ENCODE peak calls at places on chromosomes 1 and 21, in eight cellular contexts. One of them, this sample, is unnamed.

GRCh38 chr1:221987860-221988520 is 246.1 kb upstream of the DUSP10 start:
- DNase-seq in A549: peak; percentile 25
- DNase-seq in GM12878: no peak
- DNase-seq in H1: no peak
- DNase-seq in K562: peak; percentile 70
- DNase-seq in HCT116: no peak
- DNase-seq in HepG2: peak; percentile 9
- DNase-seq in endothelial cell of umbilical vein: no peak
- DNase-seq in this sample: peak; percentile 19

GRCh38 chr1:222048030-222048632 is 306.2 kb upstream of the DUSP10 start:
- DNase-seq in endothelial cell of umbilical vein: no peak
- DNase-seq in K562: no peak
- DNase-seq in HepG2: no peak
- DNase-seq in HCT116: no peak
- DNase-seq in GM12878: peak; percentile 54
- DNase-seq in A549: no peak
- DNase-seq in H1: no peak
- DNase-seq in this sample: peak; percentile 64

GRCh38 chr1:182781849-182782586 is 7.6 kb upstream of the NPL start:
- DNase-seq in H1: peak; percentile 83
- DNase-seq in endothelial cell of umbilical vein: peak; percentile 14
- DNase-seq in GM12878: peak; percentile 51
- DNase-seq in K562: peak; percentile 64
- DNase-seq in A549: peak; percentile 28
- DNase-seq in HepG2: peak; percentile 28
- DNase-seq in HCT116: peak; percentile 48
- DNase-seq in this sample: peak; percentile 90

GRCh38 chr1:66758247-66758755 is 6.0 kb downstream of the DYNLT5 start:
- DNase-seq in K562: peak; percentile 55
- DNase-seq in endothelial cell of umbilical vein: peak; percentile 12
- DNase-seq in HCT116: no peak
- DNase-seq in HepG2: no peak
- DNase-seq in A549: no peak
- DNase-seq in GM12878: peak; percentile 40
- DNase-seq in H1: no peak
- DNase-seq in this sample: no peak

GRCh38 chr21:43613755-43614638 is 45.3 kb downstream of the HSF2BP start:
- DNase-seq in K562: peak; percentile 44
- DNase-seq in endothelial cell of umbilical vein: no peak
- DNase-seq in A549: no peak
- DNase-seq in H1: no peak
- DNase-seq in GM12878: peak; percentile 45
- DNase-seq in HepG2: no peak
- DNase-seq in HCT116: no peak
- DNase-seq in this sample: no peak

GRCh38 chr1:38608202-38608864 is 251.2 kb downstream of the RRAGC start:
- DNase-seq in HCT116: peak; percentile 8
- DNase-seq in K562: peak; percentile 73
- DNase-seq in HepG2: peak; percentile 12
- DNase-seq in A549: no peak
- DNase-seq in H1: peak; percentile 85
- DNase-seq in endothelial cell of umbilical vein: peak; percentile 32
- DNase-seq in GM12878: no peak
- DNase-seq in this sample: peak; percentile 44

GRCh38 chr1:204461331-204462228 is 33.0 kb downstream of the PIK3C2B start:
- DNase-seq in H1: no peak
- DNase-seq in HepG2: no peak
- DNase-seq in HCT116: no peak
- DNase-seq in endothelial cell of umbilical vein: peak; percentile 94
- DNase-seq in K562: peak; percentile 57
- DNase-seq in GM12878: peak; percentile 57
- DNase-seq in A549: no peak
- DNase-seq in this sample: peak; percentile 98

GRCh38 chr1:182629674-182630073 is 25.5 kb upstream of the RGS16 start:
- DNase-seq in H1: no peak
- DNase-seq in GM12878: no peak
- DNase-seq in HepG2: no peak
- DNase-seq in endothelial cell of umbilical vein: no peak
- DNase-seq in A549: no peak
- DNase-seq in K562: no peak
- DNase-seq in HCT116: no peak
- DNase-seq in this sample: peak; percentile 88

GRCh38 chr1:201554167-201554600 is 15.3 kb downstream of the NAV1 start:
- DNase-seq in HepG2: no peak
- DNase-seq in endothelial cell of umbilical vein: no peak
- DNase-seq in H1: no peak
- DNase-seq in HCT116: no peak
- DNase-seq in A549: no peak
- DNase-seq in K562: no peak
- DNase-seq in GM12878: no peak
- DNase-seq in this sample: no peak

GRCh38 chr1:178940022-178940765 is 69.3 kb upstream of the ANGPTL1 start:
- DNase-seq in K562: no peak
- DNase-seq in HepG2: no peak
- DNase-seq in endothelial cell of umbilical vein: no peak
- DNase-seq in A549: no peak
- DNase-seq in GM12878: no peak
- DNase-seq in H1: no peak
- DNase-seq in HCT116: no peak
- DNase-seq in this sample: no peak

GRCh38 chr1:41476807-41477361 is 7.6 kb downstream of the EDN2 start:
- DNase-seq in K562: no peak
- DNase-seq in GM12878: no peak
- DNase-seq in H1: no peak
- DNase-seq in A549: no peak
- DNase-seq in HepG2: peak; percentile 41
- DNase-seq in endothelial cell of umbilical vein: no peak
- DNase-seq in HCT116: no peak
- DNase-seq in this sample: peak; percentile 72

GRCh38 chr1:192839164-192840066 is 30.6 kb downstream of the RGS2 start:
- DNase-seq in endothelial cell of umbilical vein: no peak
- DNase-seq in HCT116: no peak
- DNase-seq in HepG2: no peak
- DNase-seq in H1: no peak
- DNase-seq in A549: no peak
- DNase-seq in K562: no peak
- DNase-seq in GM12878: no peak
- DNase-seq in this sample: no peak

GRCh38 chr1:65254320-65255087 is 54.8 kb upstream of the DNAJC6 start:
- DNase-seq in GM12878: no peak
- DNase-seq in HepG2: peak; percentile 38
- DNase-seq in endothelial cell of umbilical vein: peak; percentile 57
- DNase-seq in HCT116: peak; percentile 42
- DNase-seq in K562: peak; percentile 96
- DNase-seq in A549: peak; percentile 61
- DNase-seq in H1: peak; percentile 92
- DNase-seq in this sample: peak; percentile 74
- TF ChIP-seq POLR2A in GM12878: peak; percentile 74
- TF ChIP-seq POLR2A in HepG2: peak; percentile 56
- TF ChIP-seq POLR2A in endothelial cell of umbilical vein: no peak
- TF ChIP-seq POLR2A in HCT116: peak; percentile 58
- TF ChIP-seq POLR2A in K562: no peak
- TF ChIP-seq POLR2A in A549: peak; percentile 62
- TF ChIP-seq POLR2A in H1: no peak
- TF ChIP-seq POLR2A in this sample: peak; percentile 82

GRCh38 chr1:180927348-180927747 is 14.7 kb downstream of the KIAA1614 start:
- DNase-seq in K562: no peak
- DNase-seq in endothelial cell of umbilical vein: no peak
- DNase-seq in HepG2: peak; percentile 28
- DNase-seq in GM12878: no peak
- DNase-seq in A549: no peak
- DNase-seq in H1: no peak
- DNase-seq in HCT116: no peak
- DNase-seq in this sample: no peak
- TF ChIP-seq MAX in K562: no peak
- TF ChIP-seq MAX in endothelial cell of umbilical vein: no peak
- TF ChIP-seq MAX in HepG2: peak; percentile 30
- TF ChIP-seq MAX in GM12878: no peak
- TF ChIP-seq MAX in A549: no peak
- TF ChIP-seq MAX in H1: no peak
- TF ChIP-seq MAX in HCT116: no peak
- TF ChIP-seq MAX in this sample: no peak

GRCh38 chr1:183864611-183865010 is 59.7 kb downstream of the RGL1 start:
- DNase-seq in H1: no peak
- DNase-seq in HCT116: no peak
- DNase-seq in K562: no peak
- DNase-seq in endothelial cell of umbilical vein: no peak
- DNase-seq in HepG2: no peak
- DNase-seq in GM12878: no peak
- DNase-seq in A549: no peak
- DNase-seq in this sample: no peak
- TF ChIP-seq POLR2A in H1: no peak
- TF ChIP-seq POLR2A in HCT116: no peak
- TF ChIP-seq POLR2A in K562: no peak
- TF ChIP-seq POLR2A in endothelial cell of umbilical vein: no peak
- TF ChIP-seq POLR2A in HepG2: no peak
- TF ChIP-seq POLR2A in GM12878: no peak
- TF ChIP-seq POLR2A in A549: no peak
- TF ChIP-seq POLR2A in this sample: no peak

DNA sequence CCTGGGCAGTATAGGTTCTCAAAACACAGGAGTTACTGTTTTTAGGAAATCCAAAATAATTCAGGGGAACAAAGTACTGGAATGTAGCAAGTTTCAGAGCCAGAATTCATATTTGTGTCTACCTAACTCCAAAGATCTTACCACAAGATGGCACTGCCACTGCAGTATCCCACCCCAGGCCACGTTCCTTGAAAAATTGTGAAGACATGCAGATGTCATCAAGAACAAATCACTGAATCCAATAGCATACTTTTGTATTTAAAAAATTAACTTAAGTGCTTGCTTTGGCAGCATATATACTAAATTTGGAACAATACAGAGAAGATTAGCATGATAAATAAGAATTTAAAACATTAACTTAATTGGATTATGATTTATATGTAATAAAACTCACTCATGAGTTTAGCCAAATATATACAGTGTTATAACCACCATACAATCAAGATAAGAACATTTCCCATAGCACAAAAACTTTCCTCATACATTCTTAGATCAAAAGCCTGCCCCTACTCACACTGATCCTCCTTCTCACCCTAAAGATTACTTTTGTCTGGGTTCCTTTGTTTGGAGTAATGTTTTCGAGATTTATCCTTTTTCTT is 209.9 kb downstream of the FAF1 start:
- DNase-seq in K562: peak; percentile 38
- DNase-seq in HepG2: peak; percentile 6
- DNase-seq in A549: peak; percentile 35
- DNase-seq in HCT116: peak; percentile 10
- DNase-seq in GM12878: no peak
- DNase-seq in H1: no peak
- DNase-seq in endothelial cell of umbilical vein: peak; percentile 61
- DNase-seq in this sample: peak; percentile 39
- TF ChIP-seq MAX in K562: no peak
- TF ChIP-seq MAX in HepG2: no peak
- TF ChIP-seq MAX in A549: no peak
- TF ChIP-seq MAX in HCT116: no peak
- TF ChIP-seq MAX in GM12878: no peak
- TF ChIP-seq MAX in H1: no peak
- TF ChIP-seq MAX in endothelial cell of umbilical vein: no peak
- TF ChIP-seq MAX in this sample: no peak

GRCh38 chr1:155128755-155129473 is 1.2 kb downstream of the EFNA1 start:
- DNase-seq in K562: no peak
- DNase-seq in A549: no peak
- DNase-seq in HCT116: no peak
- DNase-seq in HepG2: peak; percentile 90
- DNase-seq in endothelial cell of umbilical vein: peak; percentile 95
- DNase-seq in GM12878: no peak
- DNase-seq in H1: peak; percentile 66
- DNase-seq in this sample: no peak

GRCh38 chr1:155131285-155131684 is 3.6 kb downstream of the EFNA1 start:
- DNase-seq in HCT116: no peak
- DNase-seq in H1: no peak
- DNase-seq in K562: no peak
- DNase-seq in HepG2: no peak
- DNase-seq in endothelial cell of umbilical vein: no peak
- DNase-seq in GM12878: no peak
- DNase-seq in A549: no peak
- DNase-seq in this sample: no peak

GRCh38 chr1:155128469-155128754 is 736 bp downstream of the EFNA1 start:
- DNase-seq in A549: no peak
- DNase-seq in HepG2: no peak
- DNase-seq in H1: peak; percentile 52
- DNase-seq in endothelial cell of umbilical vein: peak; percentile 29
- DNase-seq in HCT116: no peak
- DNase-seq in K562: no peak
- DNase-seq in GM12878: no peak
- DNase-seq in this sample: no peak

GRCh38 chr1:155131846-155132245 is 3.8 kb upstream of the SLC50A1 start:
- DNase-seq in endothelial cell of umbilical vein: no peak
- DNase-seq in H1: no peak
- DNase-seq in K562: no peak
- DNase-seq in HepG2: no peak
- DNase-seq in GM12878: no peak
- DNase-seq in HCT116: no peak
- DNase-seq in A549: no peak
- DNase-seq in this sample: no peak

DNA sequence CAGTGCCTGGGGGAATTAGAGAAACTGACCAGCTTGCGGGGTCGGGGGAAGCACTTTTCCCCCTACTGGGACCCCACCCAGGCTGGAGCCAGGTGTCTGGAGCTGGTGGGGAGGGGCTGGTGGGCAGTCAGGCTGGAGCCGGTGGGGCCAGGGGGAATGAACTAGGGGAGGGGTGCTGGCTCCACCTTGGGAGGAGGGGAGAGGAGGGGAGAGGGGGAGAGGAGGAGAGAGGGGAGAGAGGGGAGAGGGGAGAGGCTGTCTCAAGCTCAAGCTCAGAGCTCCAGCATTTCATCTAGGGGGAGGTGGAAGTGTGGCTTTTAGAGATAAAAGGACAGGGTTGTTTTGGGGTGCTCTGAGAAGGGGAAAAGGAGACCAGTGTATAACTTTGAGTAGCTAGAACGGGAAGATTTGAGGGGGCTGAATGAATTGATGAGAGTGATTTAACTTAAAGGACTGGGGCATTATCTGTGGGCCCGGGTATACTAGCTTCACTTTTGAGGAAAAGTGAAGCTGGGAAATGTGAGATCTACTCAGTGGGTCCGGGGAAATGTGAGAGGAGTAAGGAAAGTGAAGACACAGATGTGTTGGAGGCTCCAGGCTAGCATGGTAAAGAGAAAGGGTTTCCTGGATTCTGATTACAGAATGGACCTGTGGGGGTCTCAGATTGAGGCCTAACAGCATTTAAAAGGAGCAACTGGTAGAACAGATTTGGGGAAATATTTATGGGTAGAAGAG is 2.8 kb downstream of the EFNA1 start:
- DNase-seq in HepG2: no peak
- DNase-seq in endothelial cell of umbilical vein: no peak
- DNase-seq in H1: no peak
- DNase-seq in K562: no peak
- DNase-seq in HCT116: no peak
- DNase-seq in A549: no peak
- DNase-seq in GM12878: no peak
- DNase-seq in this sample: no peak
- TF ChIP-seq POLR2A in HepG2: no peak
- TF ChIP-seq POLR2A in endothelial cell of umbilical vein: no peak
- TF ChIP-seq POLR2A in H1: no peak
- TF ChIP-seq POLR2A in K562: no peak
- TF ChIP-seq POLR2A in HCT116: no peak
- TF ChIP-seq POLR2A in A549: no peak
- TF ChIP-seq POLR2A in GM12878: no peak
- TF ChIP-seq POLR2A in this sample: no peak

DNA sequence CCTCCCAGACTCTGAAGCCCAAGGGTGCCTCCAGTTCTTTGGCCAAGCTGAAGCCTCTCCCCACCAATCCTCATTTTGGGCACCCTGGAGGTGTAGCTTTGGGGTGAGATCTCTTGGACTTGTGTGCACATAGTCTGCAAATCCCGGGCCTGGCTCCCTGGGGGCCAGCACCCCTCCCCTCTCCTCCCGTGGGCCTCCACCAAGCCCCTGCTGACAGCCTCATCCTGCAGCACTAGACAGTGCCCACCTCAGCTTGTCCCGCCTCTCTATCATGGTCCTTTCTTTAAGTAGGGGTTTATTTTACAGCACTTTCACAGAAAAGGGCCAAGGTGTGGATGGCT is 3.2 kb downstream of the GJC2 start:
- DNase-seq in HepG2: no peak
- DNase-seq in GM12878: no peak
- DNase-seq in endothelial cell of umbilical vein: no peak
- DNase-seq in K562: no peak
- DNase-seq in A549: no peak
- DNase-seq in HCT116: no peak
- DNase-seq in H1: no peak
- DNase-seq in this sample: no peak
- TF ChIP-seq MAX in HepG2: no peak
- TF ChIP-seq MAX in GM12878: no peak
- TF ChIP-seq MAX in endothelial cell of umbilical vein: no peak
- TF ChIP-seq MAX in K562: no peak
- TF ChIP-seq MAX in A549: no peak
- TF ChIP-seq MAX in HCT116: no peak
- TF ChIP-seq MAX in H1: no peak
- TF ChIP-seq MAX in this sample: no peak

This sample was measured in NB4.